ENCODE peak calls at places on chromosomes 7 and 10, in five cellular contexts. Y is SK-N-SH, F is IMR-90, H is GM12878, N is HepG2. Q is an unnamed sample.

GRCh38 chr7:77281780-77282478 is 82.3 kb upstream of the FGL2 start:
- DNase-seq in Y (no peak), H (no peak), N (no peak), F (no peak), Q (no peak)

GRCh38 chr10:75525067-75525466 is 93.6 kb downstream of the LRMDA start:
- DNase-seq in H (no peak), N (no peak), F (no peak), Y (no peak), Q (no peak)

GRCh38 chr10:126921162-126921561 is 15.9 kb downstream of the DOCK1 start:
- DNase-seq in H (no peak), Y (no peak), F (no peak), N (no peak), Q (no peak)

GRCh38 chr7:134856141-134856540 is 76.7 kb downstream of the CALD1 start:
- DNase-seq in N (no peak), F (no peak), Y (peak; percentile 58), H (no peak), Q (no peak)

GRCh38 chr7:123538189-123538714 is 3.9 kb upstream of the IQUB start:
- DNase-seq in H (no peak), F (peak; percentile 90), N (no peak), Y (no peak), Q (peak; percentile 76)

GRCh38 chr10:29254123-29255046 is 34.5 kb upstream of the LYZL1 start:
- DNase-seq in N (no peak), Y (peak; percentile 81), H (no peak), F (no peak), Q (peak; percentile 66)

GRCh38 chr7:5691536-5692090 is 89.8 kb downstream of the RNF216 start:
- DNase-seq in Y (no peak), F (no peak), H (no peak), N (no peak), Q (no peak)

GRCh38 chr10:49624629-49625028 is 10.8 kb downstream of the CHAT start:
- DNase-seq in N (no peak), F (no peak), Y (no peak), H (no peak), Q (no peak)

GRCh38 chr10:59708816-59709471 is 706 bp downstream of the SLC16A9 start:
- DNase-seq in Y (peak; percentile 81), F (no peak), N (no peak), H (no peak), Q (peak; percentile 18)

GRCh38 chr7:70325509-70326101 is 727.3 kb downstream of the AUTS2 start:
- DNase-seq in H (no peak), N (no peak), F (peak; percentile 9), Y (peak; percentile 42), Q (peak; percentile 8)

GRCh38 chr10:36446873-36447272 is 678.5 kb upstream of the ANKRD30A start:
- DNase-seq in N (no peak), H (no peak), Y (peak; percentile 58), F (no peak), Q (no peak)

GRCh38 chr7:143279186-143280098 is 5.3 kb upstream of the TMEM139 start:
- DNase-seq in N (peak; percentile 80), Y (no peak), H (no peak), F (peak; percentile 68), Q (no peak)

GRCh38 chr10:103802081-103802480 is 53.3 kb downstream of the SH3PXD2A start:
- DNase-seq in Y (no peak), F (no peak), H (no peak), N (no peak), Q (no peak)

GRCh38 chr10:80452688-80453391 is 1.3 kb upstream of the TSPAN14 start:
- DNase-seq in N (no peak), Y (no peak), F (no peak), H (no peak), Q (no peak)

GRCh38 chr10:71553371-71553900 is 156.7 kb downstream of the CDH23 start:
- DNase-seq in N (no peak), H (no peak), Y (no peak), F (no peak), Q (no peak)

GRCh38 chr10:69553328-69553727 is 19.9 kb downstream of the NEUROG3 start:
- DNase-seq in F (no peak), N (no peak), Y (no peak), H (no peak), Q (no peak)

GRCh38 chr10:60238408-60239100 is 151.1 kb downstream of the ANK3 start:
- DNase-seq in Y (peak; percentile 18), H (peak; percentile 23), F (peak; percentile 70), N (no peak), Q (no peak)

GRCh38 chr7:121081327-121081936 is 92.9 kb downstream of the CPED1 start:
- DNase-seq in F (peak; percentile 85), N (peak; percentile 36), Y (peak; percentile 45), H (peak; percentile 5), Q (peak; percentile 85)

GRCh38 chr7:69162931-69163330 is 435.3 kb upstream of the AUTS2 start:
- DNase-seq in Y (no peak), H (no peak), N (no peak), F (no peak), Q (no peak)

GRCh38 chr10:61503051-61503450 is 49.9 kb upstream of the TMEM26 start:
- DNase-seq in Y (no peak), F (peak; percentile 58), H (no peak), N (no peak), Q (no peak)

GRCh38 chr10:21888959-21889358 is 114.6 kb downstream of the DNAJC1 start:
- DNase-seq in N (no peak), H (peak; percentile 93), F (no peak), Y (no peak), Q (no peak)

GRCh38 chr7:39360766-39361165 is 205.4 kb upstream of the YAE1 start:
- DNase-seq in H (no peak), N (no peak), F (no peak), Y (no peak), Q (no peak)

GRCh38 chr10:131641231-131641630 is 259.6 kb upstream of the PPP2R2D start:
- DNase-seq in Y (no peak), H (peak; percentile 72), F (no peak), N (peak; percentile 43), Q (no peak)

GRCh38 chr10:6593140-6593740 is 13.2 kb upstream of the PRKCQ start:
- DNase-seq in H (no peak), N (no peak), F (no peak), Y (peak; percentile 12), Q (no peak)

DNA sequence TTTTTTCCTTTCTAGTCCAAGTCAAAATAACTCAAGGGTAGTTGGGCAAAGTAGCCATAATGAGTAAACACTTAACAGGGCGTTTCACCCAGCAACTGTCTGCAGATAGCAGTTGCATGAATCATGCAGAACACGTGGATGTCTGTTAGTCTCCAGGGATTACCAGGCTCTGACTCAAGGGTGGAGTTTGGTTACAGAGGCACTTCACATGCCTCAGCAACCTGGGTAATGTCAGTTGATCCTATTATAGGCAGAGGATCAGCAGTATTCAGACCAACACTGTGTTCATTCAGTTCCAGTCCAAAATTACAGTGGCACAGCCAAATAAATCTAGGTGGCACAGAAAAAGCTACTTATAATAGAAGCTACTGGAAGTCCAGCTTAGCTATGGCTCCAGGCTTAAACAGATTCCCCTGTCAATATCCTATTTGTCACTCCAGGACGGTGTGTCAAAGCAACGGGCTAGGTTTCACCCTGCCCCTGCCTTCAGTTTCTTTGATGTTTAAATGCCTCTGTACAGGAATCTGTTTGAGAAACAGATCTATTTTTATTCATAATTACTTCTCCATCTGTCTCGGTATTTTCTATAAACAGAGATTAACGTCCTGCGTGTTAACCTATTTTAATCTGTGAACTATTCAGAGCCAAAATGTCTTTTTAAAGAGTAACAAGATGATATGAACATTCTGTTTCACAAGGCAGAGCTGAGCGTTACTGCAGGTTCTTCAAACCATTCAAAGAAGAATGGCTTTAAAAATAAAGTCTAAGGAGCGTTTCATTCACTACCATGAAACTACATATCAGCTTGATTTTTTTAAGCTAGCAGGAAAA is 162.6 kb upstream of the AKR1E2 start:
- DNase-seq in F (peak; percentile 99), Y (no peak), H (peak; percentile 15), N (peak; percentile 85), Q (peak; percentile 81)
- TF ChIP-seq MXI1 in F (peak; percentile 79), Y (no peak), H (no peak), N (peak; percentile 86), Q (no peak)

GRCh38 chr10:101235766-101236165 is 6.5 kb upstream of the LBX1 start:
- DNase-seq in H (no peak), F (no peak), N (no peak), Y (no peak), Q (no peak)
- TF ChIP-seq MXI1 in H (no peak), F (no peak), N (no peak), Y (no peak), Q (no peak)

DNA sequence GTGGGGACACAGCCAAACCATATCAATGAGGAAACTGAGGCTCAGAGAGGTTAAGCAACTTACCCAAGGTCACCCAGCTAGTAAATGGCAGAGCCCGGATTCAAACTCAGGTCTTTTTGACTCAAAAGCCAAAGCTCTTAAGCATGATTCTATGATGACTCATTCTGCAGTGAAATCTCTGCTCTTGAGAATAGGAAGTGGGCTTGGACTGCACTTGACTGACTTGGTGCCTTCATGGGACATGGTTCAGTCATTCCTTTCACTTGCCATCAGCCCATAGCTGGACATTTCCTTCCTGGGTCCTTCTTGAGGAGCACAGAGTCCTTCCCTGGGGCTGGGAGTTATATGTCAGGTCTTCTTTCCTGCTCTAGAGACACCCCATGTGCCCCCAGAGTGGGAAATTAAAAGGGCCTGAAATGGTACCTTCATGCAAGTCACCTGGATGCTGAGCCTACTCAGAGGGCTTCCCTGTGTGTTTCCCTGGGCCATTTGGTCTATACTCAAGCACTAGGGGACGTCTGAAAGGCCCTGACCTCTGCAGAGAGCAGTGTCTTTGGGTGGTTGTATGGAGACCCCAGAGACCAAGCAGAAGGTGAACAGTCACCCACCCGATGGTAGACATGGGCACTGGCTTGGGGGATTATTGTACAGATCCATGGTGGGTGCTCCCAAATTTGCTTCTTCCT is 62.4 kb upstream of the SDK1 start:
- DNase-seq in F (no peak), Y (no peak), N (no peak), H (no peak), Q (no peak)
- TF ChIP-seq MXI1 in F (no peak), Y (no peak), N (no peak), H (no peak), Q (no peak)

GRCh38 chr10:90204131-90204955 is 503.0 kb downstream of the KIF20B start:
- DNase-seq in H (no peak), N (no peak), F (no peak), Y (no peak), Q (no peak)

GRCh38 chr10:90204956-90205695 is 503.7 kb downstream of the KIF20B start:
- DNase-seq in N (no peak), F (no peak), Y (no peak), H (no peak), Q (no peak)
- TF ChIP-seq MXI1 in N (no peak), F (no peak), Y (no peak), H (no peak), Q (no peak)

GRCh38 chr7:117808910-117809705 is 64.1 kb downstream of the CTTNBP2 start:
- DNase-seq in F (peak; percentile 51), N (no peak), H (no peak), Y (no peak), Q (no peak)

GRCh38 chr7:117806011-117806410 is 67.2 kb downstream of the CTTNBP2 start:
- DNase-seq in N (no peak), Y (no peak), H (no peak), F (no peak), Q (no peak)

GRCh38 chr7:117807688-117808087 is 65.6 kb downstream of the CTTNBP2 start:
- DNase-seq in N (no peak), F (no peak), Y (no peak), H (no peak), Q (no peak)

GRCh38 chr7:117809958-117810357 is 63.3 kb downstream of the CTTNBP2 start:
- DNase-seq in H (no peak), Y (no peak), N (no peak), F (peak; percentile 4), Q (peak; percentile 21)

GRCh38 chr7:117808273-117808868 is 64.9 kb downstream of the CTTNBP2 start:
- DNase-seq in Y (no peak), F (no peak), N (no peak), H (no peak), Q (no peak)
- TF ChIP-seq MXI1 in Y (no peak), F (no peak), N (no peak), H (no peak), Q (no peak)

Q was measured in K562.